ENCODE peak calls at places on chromosomes 16 and 17, in five cellular contexts. U is cardiac fibroblast, C is dorsolateral prefrontal cortex, Y is Caco-2, T is lower lobe of right lung. V is an unnamed sample.

GRCh38 chr16:24255446-24256352 is at the start of gene CACNG3:
- DNase-seq in U (peak), C (peak), Y (peak), T (peak), V (no peak)

GRCh38 chr17:51595965-51596364 is 335.6 kb downstream of the UTP18 start:
- DNase-seq in U (no peak), C (no peak), Y (no peak), T (no peak), V (no peak)

GRCh38 chr16:50279142-50279865 is 13.0 kb downstream of the ADCY7 start:
- DNase-seq in U (no peak), C (peak), Y (no peak), T (peak), V (no peak)

GRCh38 chr16:30659507-30660423 is 1.5 kb downstream of the FBRS start:
- DNase-seq in U (peak), C (no peak), Y (peak), T (no peak), V (no peak)

GRCh38 chr17:49928126-49928800 is 40.7 kb upstream of the DLX4 start:
- DNase-seq in U (no peak), C (no peak), Y (no peak), T (no peak), V (no peak)

GRCh38 chr17:50062323-50063243 is 6.7 kb downstream of the ITGA3 start:
- DNase-seq in U (peak), C (no peak), Y (no peak), T (peak), V (peak)

GRCh38 chr16:1610841-1611653 is 825 bp downstream of the IFT140 start:
- DNase-seq in U (peak), C (no peak), Y (peak), T (no peak), V (no peak)

GRCh38 chr16:2490190-2491105 is 15.5 kb downstream of the TBC1D24 start:
- DNase-seq in U (no peak), C (no peak), Y (no peak), T (no peak), V (no peak)

GRCh38 chr16:85686912-85687591 is 1.7 kb downstream of the GINS2 start:
- DNase-seq in U (no peak), C (no peak), Y (no peak), T (peak), V (no peak)

GRCh38 chr17:28115046-28115445 is 72.6 kb downstream of the NLK start:
- DNase-seq in U (no peak), C (no peak), Y (no peak), T (no peak), V (no peak)

GRCh38 chr17:28119560-28119959 is 77.1 kb downstream of the NLK start:
- DNase-seq in U (no peak), C (no peak), Y (no peak), T (no peak), V (no peak)

GRCh38 chr17:28118362-28118761 is 75.9 kb downstream of the NLK start:
- DNase-seq in U (no peak), C (no peak), Y (no peak), T (no peak), V (no peak)

GRCh38 chr17:28119049-28119448 is 76.6 kb downstream of the NLK start:
- DNase-seq in U (no peak), C (no peak), Y (no peak), T (no peak), V (no peak)

GRCh38 chr17:28117304-28117703 is 74.8 kb downstream of the NLK start:
- DNase-seq in U (no peak), C (no peak), Y (no peak), T (no peak), V (no peak)
- H3K4me3 ChIP-seq in U (no peak), C (no peak), Y (no peak), T (no peak), V (no peak)

GRCh38 chr17:58538801-58539410 is 24.5 kb upstream of the MTMR4 start:
- DNase-seq in U (no peak), C (no peak), Y (no peak), T (no peak), V (no peak)

GRCh38 chr17:58537266-58537665 is 22.8 kb upstream of the MTMR4 start:
- DNase-seq in U (no peak), C (no peak), Y (no peak), T (no peak), V (no peak)

GRCh38 chr17:58539703-58540102 is 25.3 kb upstream of the MTMR4 start:
- DNase-seq in U (no peak), C (no peak), Y (no peak), T (no peak), V (no peak)

GRCh38 chr17:58536541-58536940 is 22.1 kb upstream of the MTMR4 start:
- DNase-seq in U (no peak), C (no peak), Y (no peak), T (no peak), V (no peak)

DNA sequence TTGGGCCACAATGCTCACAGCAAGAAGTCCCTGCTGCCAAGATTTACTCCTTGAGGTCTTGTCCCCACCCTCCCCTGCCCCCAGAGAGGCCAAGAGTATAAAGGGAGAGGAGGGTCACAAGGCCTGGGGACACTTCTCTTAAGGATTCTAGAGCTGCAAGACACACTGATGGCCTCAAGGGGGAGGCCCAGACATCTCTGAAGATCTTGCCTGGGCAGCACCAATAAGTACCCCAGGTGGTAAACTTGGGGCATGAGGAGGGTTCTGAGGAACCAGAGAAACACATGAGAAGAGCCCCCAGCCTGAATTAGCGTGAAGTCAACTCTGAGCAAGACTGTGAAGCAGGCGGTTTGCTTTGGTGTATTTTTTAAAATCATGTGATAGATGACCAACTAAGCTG is 26.8 kb upstream of the MTMR4 start:
- DNase-seq in U (no peak), C (no peak), Y (no peak), T (no peak), V (no peak)
- TF ChIP-seq CTCF in U (peak), C (peak), Y (peak), T (peak), V (no peak)

DNA sequence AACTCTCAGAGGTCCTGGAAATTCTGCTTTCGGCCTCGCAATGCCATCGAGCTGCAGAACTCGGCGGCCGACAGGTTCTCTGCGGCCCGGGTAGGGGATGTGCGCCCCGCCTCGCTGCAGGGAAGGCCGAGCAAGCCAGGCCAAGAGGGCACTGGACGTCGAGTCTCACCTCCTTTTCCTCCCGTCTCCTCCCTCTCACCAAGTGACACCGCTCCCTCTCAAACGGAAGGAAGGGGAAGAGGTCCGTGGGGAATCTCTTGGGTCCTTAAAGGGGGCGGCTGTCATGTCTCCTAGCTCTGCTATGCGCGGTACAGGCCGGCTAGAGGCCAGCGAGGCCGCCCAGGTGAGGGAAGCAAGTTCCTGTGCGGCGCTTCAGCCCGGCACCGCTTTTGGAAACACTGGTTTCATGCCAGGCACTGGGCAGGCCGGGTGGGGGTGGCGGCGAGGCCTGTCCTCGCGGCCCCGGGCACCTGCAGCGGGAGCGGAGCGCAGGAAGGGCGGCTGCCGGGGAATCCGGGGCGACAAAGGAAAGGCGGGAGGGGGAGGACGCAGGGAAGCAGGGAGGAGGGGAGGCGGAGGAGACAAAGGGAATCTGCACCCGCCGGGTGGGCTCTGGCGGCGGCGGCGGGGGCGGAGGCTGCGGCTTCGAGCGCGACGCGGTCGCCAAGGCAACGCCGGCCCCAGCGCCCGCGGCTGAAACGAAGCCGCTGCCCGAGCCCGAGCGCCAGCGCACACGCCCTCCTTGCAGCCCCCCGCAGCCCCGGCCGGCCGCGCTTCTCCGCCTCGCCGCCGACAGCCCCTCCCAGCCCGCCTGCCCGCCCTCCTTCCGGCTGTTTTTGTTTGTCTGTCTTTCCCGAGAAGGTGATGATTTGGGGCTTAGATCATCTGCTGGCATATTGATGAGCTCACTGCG is 32.3 kb downstream of the CDK5R1 start:
- DNase-seq in U (peak), C (no peak), Y (no peak), T (peak), V (no peak)
- H3K4me3 ChIP-seq in U (peak), C (peak), Y (no peak), T (peak), V (peak)

GRCh38 chr17:1644493-1645206 is 882 bp downstream of the SCARF1 start:
- DNase-seq in U (peak), C (no peak), Y (no peak), T (no peak), V (no peak)

GRCh38 chr17:1645207-1646171 is at the start of gene SCARF1:
- DNase-seq in U (no peak), C (no peak), Y (no peak), T (peak), V (no peak)

GRCh38 chr17:1643999-1644492 is 1.5 kb downstream of the SCARF1 start:
- DNase-seq in U (peak), C (no peak), Y (no peak), T (peak), V (no peak)

GRCh38 chr17:1641065-1641403 is 4.5 kb downstream of the SCARF1 start:
- DNase-seq in U (no peak), C (no peak), Y (no peak), T (no peak), V (no peak)

GRCh38 chr17:1643293-1643998 is 2.1 kb downstream of the SCARF1 start:
- DNase-seq in U (no peak), C (no peak), Y (peak), T (peak), V (no peak)
- TF ChIP-seq CTCF in U (no peak), C (peak), Y (peak), T (peak), V (no peak)

GRCh38 chr17:78294356-78294755 is 62.9 kb downstream of the TMEM235 start:
- DNase-seq in U (no peak), C (no peak), Y (no peak), T (no peak), V (no peak)

GRCh38 chr17:78290671-78291070 is 59.2 kb downstream of the TMEM235 start:
- DNase-seq in U (no peak), C (no peak), Y (no peak), T (no peak), V (no peak)

GRCh38 chr17:78289802-78290363 is 58.5 kb downstream of the TMEM235 start:
- DNase-seq in U (peak), C (peak), Y (peak), T (peak), V (peak)

GRCh38 chr17:78293896-78294295 is 62.5 kb downstream of the TMEM235 start:
- DNase-seq in U (no peak), C (no peak), Y (no peak), T (peak), V (no peak)

DNA sequence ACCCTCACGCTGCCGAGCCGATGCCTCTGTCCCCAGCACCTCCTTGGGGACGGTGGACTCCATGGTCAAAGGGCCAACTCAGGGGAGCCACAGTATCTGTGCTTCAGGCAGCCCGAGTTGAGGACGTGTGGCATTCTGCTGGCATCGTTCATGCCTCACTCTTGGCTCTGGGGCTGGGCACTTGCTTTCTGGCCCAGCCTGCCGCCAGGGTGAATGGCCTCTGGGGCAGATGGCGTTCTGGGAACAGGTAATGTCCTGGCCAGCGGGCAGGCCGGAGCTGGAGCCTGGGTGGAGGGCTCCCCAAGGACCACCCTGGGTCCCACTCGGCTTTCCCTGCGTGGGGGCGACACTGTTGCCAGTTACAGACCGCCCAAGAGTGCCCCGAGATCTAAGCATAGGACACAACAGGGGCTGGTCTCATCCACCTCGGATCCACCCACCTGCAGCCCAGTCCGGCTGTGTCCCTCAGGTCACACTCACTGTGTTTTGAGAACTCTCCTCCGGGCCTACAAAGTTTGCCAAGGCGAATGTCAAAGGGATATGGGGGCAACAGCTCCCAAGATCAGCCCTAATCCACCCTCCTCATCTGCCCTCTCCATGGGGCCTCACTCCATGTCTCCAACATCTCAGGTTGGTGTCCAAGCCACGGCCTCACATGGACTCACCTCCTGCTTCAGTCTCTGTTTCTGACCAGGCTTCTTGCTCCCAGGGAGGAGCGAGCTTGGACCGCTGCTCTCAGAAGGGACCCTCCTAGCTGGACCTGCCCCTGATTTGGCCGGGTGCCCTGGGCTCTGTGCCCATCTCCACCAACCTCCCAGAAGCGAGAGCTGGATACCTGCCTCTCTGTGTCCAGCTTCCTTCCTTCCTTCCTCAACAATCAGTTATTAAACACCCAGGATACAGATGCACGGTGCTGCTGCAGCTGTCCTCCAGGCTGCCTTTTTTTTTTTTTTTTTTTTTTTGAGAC is 60.8 kb downstream of the TMEM235 start:
- DNase-seq in U (no peak), C (no peak), Y (no peak), T (no peak), V (no peak)
- H3K4me3 ChIP-seq in U (no peak), C (no peak), Y (no peak), T (no peak), V (no peak)

GRCh38 chr16:77408607-77409006 is 26.2 kb downstream of the ADAMTS18 start:
- DNase-seq in U (no peak), C (no peak), Y (no peak), T (no peak), V (no peak)

GRCh38 chr16:77409311-77409710 is 25.5 kb downstream of the ADAMTS18 start:
- DNase-seq in U (no peak), C (no peak), Y (peak), T (no peak), V (no peak)

GRCh38 chr16:77404823-77405222 is 30.0 kb downstream of the ADAMTS18 start:
- DNase-seq in U (no peak), C (no peak), Y (no peak), T (no peak), V (no peak)

GRCh38 chr16:77403732-77404131 is 31.1 kb downstream of the ADAMTS18 start:
- DNase-seq in U (no peak), C (no peak), Y (no peak), T (no peak), V (no peak)

GRCh38 chr16:77406680-77407079 is 28.2 kb downstream of the ADAMTS18 start:
- DNase-seq in U (peak), C (no peak), Y (no peak), T (no peak), V (no peak)
- TF ChIP-seq CTCF in U (peak), C (no peak), Y (no peak), T (no peak), V (peak)

GRCh38 chr17:43641416-43641815 is 20.3 kb downstream of the MEOX1 start:
- DNase-seq in U (no peak), C (no peak), Y (no peak), T (no peak), V (no peak)

GRCh38 chr17:43645450-43645764 is 16.3 kb downstream of the MEOX1 start:
- DNase-seq in U (no peak), C (no peak), Y (no peak), T (no peak), V (no peak)

GRCh38 chr17:43644081-43644480 is 17.6 kb downstream of the MEOX1 start:
- DNase-seq in U (no peak), C (no peak), Y (no peak), T (no peak), V (no peak)

GRCh38 chr17:43648916-43649315 is 12.8 kb downstream of the MEOX1 start:
- DNase-seq in U (no peak), C (no peak), Y (no peak), T (no peak), V (no peak)

GRCh38 chr17:43645765-43646481 is 15.8 kb downstream of the MEOX1 start:
- DNase-seq in U (peak), C (no peak), Y (no peak), T (peak), V (no peak)
- H3K4me3 ChIP-seq in U (peak), C (peak), Y (no peak), T (peak), V (peak)

GRCh38 chr17:73545633-73546032 is 98.6 kb downstream of the SDK2 start:
- DNase-seq in U (no peak), C (no peak), Y (no peak), T (no peak), V (no peak)
- TF ChIP-seq CTCF in U (no peak), C (no peak), Y (no peak), T (no peak), V (no peak)